ENCODE peak calls at places on chromosome 12, in five cellular contexts. D, F, R, N and O are unnamed samples.

GRCh38 chr12:28755027-28755426 is 394.1 kb upstream of the FAR2 start:
- DNase-seq in D (no peak), F (no peak), R (no peak), N (no peak), O (no peak)

GRCh38 chr12:87439990-87440827 is 589.0 kb downstream of the C12orf50 start:
- DNase-seq in D (peak), F (peak), R (peak), N (no peak), O (peak)

GRCh38 chr12:69243099-69244084 is 4.0 kb downstream of the CPSF6 start:
- DNase-seq in D (no peak), F (no peak), R (no peak), N (no peak), O (no peak)

GRCh38 chr12:120639771-120640721 is at the start of gene CABP1:
- DNase-seq in D (no peak), F (no peak), R (no peak), N (peak), O (no peak)

GRCh38 chr12:102406033-102406584 is 74.3 kb downstream of the IGF1 start:
- DNase-seq in D (peak), F (no peak), R (no peak), N (no peak), O (peak)

GRCh38 chr12:70983692-70984091 is 63.2 kb upstream of the PTPRR start:
- DNase-seq in D (no peak), F (no peak), R (no peak), N (no peak), O (no peak)

GRCh38 chr12:24839268-24839791 is 109.6 kb downstream of the BCAT1 start:
- DNase-seq in D (no peak), F (no peak), R (no peak), N (no peak), O (no peak)

GRCh38 chr12:108833355-108833733 is 24.0 kb downstream of the SSH1 start:
- DNase-seq in D (peak), F (peak), R (peak), N (no peak), O (peak)

GRCh38 chr12:67419810-67420209 is 150.7 kb downstream of the CAND1 start:
- DNase-seq in D (no peak), F (no peak), R (no peak), N (no peak), O (no peak)

GRCh38 chr12:86389949-86390348 is 133.8 kb upstream of the MGAT4C start:
- DNase-seq in D (peak), F (no peak), R (no peak), N (no peak), O (no peak)

GRCh38 chr12:43132291-43132690 is 419.7 kb downstream of the ADAMTS20 start:
- DNase-seq in D (peak), F (no peak), R (no peak), N (no peak), O (peak)

GRCh38 chr12:121059031-121059898 is 20.2 kb upstream of the OASL start:
- DNase-seq in D (no peak), F (no peak), R (no peak), N (no peak), O (no peak)

GRCh38 chr12:19030180-19030579 is 99.4 kb upstream of the PLEKHA5 start:
- DNase-seq in D (no peak), F (no peak), R (no peak), N (no peak), O (no peak)

GRCh38 chr12:123034865-123035264 is 54.4 kb downstream of the ARL6IP4 start:
- DNase-seq in D (peak), F (peak), R (no peak), N (no peak), O (no peak)

GRCh38 chr12:132141976-132142678 is 2.0 kb downstream of the DDX51 start:
- DNase-seq in D (no peak), F (no peak), R (no peak), N (no peak), O (no peak)

GRCh38 chr12:5861426-5861825 is 83.6 kb downstream of the ANO2 start:
- DNase-seq in D (no peak), F (no peak), R (no peak), N (no peak), O (no peak)

GRCh38 chr12:54358620-54358944 is 5.7 kb downstream of the GPR84 start:
- DNase-seq in D (no peak), F (no peak), R (no peak), N (no peak), O (no peak)

GRCh38 chr12:111596985-111597730 is 2.0 kb downstream of the ATXN2 start:
- DNase-seq in D (peak), F (peak), R (peak), N (peak), O (peak)

GRCh38 chr12:110501378-110501721 is 561 bp downstream of the VPS29 start:
- DNase-seq in D (peak), F (peak), R (no peak), N (peak), O (peak)

GRCh38 chr12:103560604-103561101 is 26.4 kb upstream of the STAB2 start:
- DNase-seq in D (peak), F (peak), R (peak), N (peak), O (peak)

GRCh38 chr12:78414071-78414470 is 450.5 kb upstream of the SYT1 start:
- DNase-seq in D (no peak), F (no peak), R (no peak), N (no peak), O (no peak)

GRCh38 chr12:108112815-108113556 is 16.1 kb upstream of the WSCD2 start:
- DNase-seq in D (no peak), F (no peak), R (no peak), N (no peak), O (no peak)

GRCh38 chr12:56688846-56689113 is 696 bp upstream of the PTGES3 start:
- DNase-seq in D (no peak), F (no peak), R (no peak), N (no peak), O (no peak)

GRCh38 chr12:6526766-6527525 is 7.4 kb upstream of the GAPDH start:
- DNase-seq in D (no peak), F (no peak), R (no peak), N (no peak), O (no peak)

GRCh38 chr12:41466762-41467270 is 278.7 kb downstream of the PDZRN4 start:
- DNase-seq in D (no peak), F (no peak), R (no peak), N (no peak), O (no peak)

GRCh38 chr12:98062464-98063245 is 452.7 kb upstream of the TMPO start:
- DNase-seq in D (no peak), F (no peak), R (no peak), N (no peak), O (no peak)

GRCh38 chr12:110932048-110932447 is 11.7 kb upstream of the MYL2 start:
- DNase-seq in D (no peak), F (peak), R (no peak), N (no peak), O (no peak)

GRCh38 chr12:47745485-47746041 is 13.1 kb downstream of the RAPGEF3 start:
- DNase-seq in D (no peak), F (no peak), R (no peak), N (no peak), O (no peak)
- TF ChIP-seq POLR2A in D (no peak), F (no peak), R (no peak), N (no peak), O (no peak)

GRCh38 chr12:53051058-53051880 is 1.4 kb downstream of the TNS2 start:
- DNase-seq in D (peak), F (peak), R (no peak), N (peak), O (peak)

GRCh38 chr12:53051881-53052412 is 2.1 kb downstream of the TNS2 start:
- DNase-seq in D (no peak), F (no peak), R (no peak), N (no peak), O (no peak)

GRCh38 chr12:53053223-53054111 is 3.6 kb downstream of the TNS2 start:
- DNase-seq in D (no peak), F (peak), R (peak), N (peak), O (peak)

GRCh38 chr12:53054112-53054878 is 4.4 kb downstream of the TNS2 start:
- DNase-seq in D (peak), F (peak), R (peak), N (peak), O (peak)

DNA sequence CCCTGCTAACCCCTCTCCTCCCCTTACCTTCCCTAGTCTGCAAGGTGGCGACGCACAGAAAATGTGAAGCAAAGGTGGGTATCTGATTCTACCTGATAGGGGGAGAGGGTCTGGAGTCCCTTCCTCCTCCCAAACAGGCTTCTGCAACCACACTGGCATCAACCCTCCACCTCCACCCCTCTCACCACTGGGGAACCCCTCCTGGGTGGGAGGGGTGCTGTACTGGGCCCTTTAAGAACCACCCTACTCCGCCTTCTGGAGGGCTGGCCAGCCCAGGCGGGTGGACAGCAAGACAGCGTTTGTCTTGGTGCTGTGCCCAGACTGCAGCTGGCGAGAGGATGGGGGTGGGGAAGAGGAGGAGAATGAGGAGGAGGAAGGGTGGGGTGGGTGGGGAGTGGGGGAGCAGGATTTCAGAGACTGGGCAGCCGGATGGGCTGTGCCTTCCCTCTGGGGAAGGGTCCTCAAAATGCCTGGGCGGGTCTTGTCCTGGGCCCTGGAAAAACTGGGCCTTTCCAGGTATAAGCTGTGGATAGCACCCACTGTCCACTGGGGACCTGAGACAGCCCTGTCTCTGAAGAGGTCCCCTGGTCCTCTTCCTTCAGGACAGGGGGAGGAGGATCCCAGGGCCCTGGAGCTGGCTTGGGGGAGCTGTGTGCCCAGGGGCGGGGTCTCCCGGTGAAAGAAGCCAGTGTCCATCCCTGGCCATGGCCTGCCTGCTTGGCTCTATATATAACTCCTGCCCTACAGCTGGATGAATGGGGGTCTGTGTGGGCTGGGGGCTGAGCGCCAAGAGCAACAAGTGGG is 2.8 kb downstream of the TNS2 start:
- DNase-seq in D (peak), F (peak), R (no peak), N (no peak), O (peak)
- H3K4me2 ChIP-seq in D (peak), F (peak), R (peak), N (peak), O (no peak)

GRCh38 chr12:58293308-58293983 is 352.1 kb downstream of the ATP23 start:
- DNase-seq in D (no peak), F (no peak), R (no peak), N (no peak), O (no peak)
- TF ChIP-seq POLR2A in D (no peak), F (no peak), R (no peak), N (no peak), O (no peak)

DNA sequence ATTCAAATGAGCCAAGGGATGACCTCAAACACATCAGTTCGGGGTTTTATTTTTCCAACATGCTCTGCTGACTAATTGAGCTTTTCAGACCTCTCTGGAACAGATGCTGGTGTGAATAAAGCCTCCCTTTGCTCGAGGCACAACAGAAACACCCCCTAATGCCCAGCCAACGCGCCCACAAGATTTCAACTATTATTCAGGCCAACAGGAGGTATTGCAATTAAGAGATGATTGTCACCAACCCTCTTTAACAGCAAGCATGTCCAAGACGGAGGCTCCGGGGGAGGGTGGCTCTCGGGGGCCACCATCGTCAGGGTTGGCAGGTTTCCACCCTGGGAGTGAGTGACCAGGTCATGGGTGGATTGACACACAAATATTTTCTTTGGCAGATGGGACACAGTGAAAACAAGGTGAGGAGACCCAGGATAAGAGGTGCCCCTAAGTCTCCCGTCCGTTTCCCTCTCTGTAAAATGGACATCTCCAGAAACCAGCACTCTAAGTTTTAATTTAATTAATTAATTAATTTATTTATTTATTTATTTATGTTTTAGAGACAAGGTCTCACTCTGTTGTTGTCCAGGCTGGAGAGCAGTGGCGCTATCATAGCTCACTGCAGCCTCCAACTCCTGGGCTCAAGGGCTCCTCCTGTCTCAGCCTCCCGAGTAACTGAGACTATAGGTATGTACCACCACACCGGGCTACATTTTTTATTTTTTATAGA is 56.1 kb downstream of the MAP1LC3B2 start:
- DNase-seq in D (no peak), F (no peak), R (no peak), N (no peak), O (no peak)
- H3K4me2 ChIP-seq in D (no peak), F (no peak), R (no peak), N (no peak), O (no peak)

DNA sequence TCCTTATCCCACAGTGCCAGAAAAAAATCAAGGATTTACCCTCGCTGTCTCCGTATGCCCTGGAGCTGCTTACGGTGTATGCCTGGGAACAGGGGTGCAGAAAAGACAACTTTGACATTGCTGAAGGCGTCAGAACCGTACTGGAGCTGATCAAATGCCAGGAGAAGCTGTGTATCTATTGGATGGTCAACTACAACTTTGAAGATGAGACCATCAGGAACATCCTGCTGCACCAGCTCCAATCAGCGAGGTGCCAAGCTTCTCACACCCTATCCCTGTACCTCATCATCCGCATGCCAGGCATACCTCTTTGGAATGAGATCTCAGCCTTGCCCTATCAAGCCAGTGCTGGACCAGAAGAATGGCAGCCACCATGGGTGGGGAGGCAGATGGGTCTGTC is 19.2 kb downstream of the OAS2 start:
- DNase-seq in D (no peak), F (no peak), R (no peak), N (no peak), O (no peak)
- TF ChIP-seq POLR2A in D (no peak), F (no peak), R (no peak), N (no peak), O (no peak)

GRCh38 chr12:47717443-47718193 is 7.7 kb downstream of the ENDOU start:
- DNase-seq in D (peak), F (peak), R (no peak), N (peak), O (peak)

GRCh38 chr12:47715393-47715876 is 9.6 kb upstream of the RPAP3 start:
- DNase-seq in D (peak), F (peak), R (peak), N (peak), O (peak)

GRCh38 chr12:47718531-47718930 is 6.8 kb downstream of the ENDOU start:
- DNase-seq in D (no peak), F (no peak), R (no peak), N (no peak), O (no peak)

GRCh38 chr12:47715877-47716548 is 9.3 kb downstream of the ENDOU start:
- DNase-seq in D (no peak), F (no peak), R (no peak), N (no peak), O (no peak)

GRCh38 chr12:47717046-47717442 is 8.2 kb downstream of the ENDOU start:
- DNase-seq in D (no peak), F (no peak), R (no peak), N (no peak), O (no peak)
- H3K4me2 ChIP-seq in D (no peak), F (peak), R (no peak), N (peak), O (no peak)